ENCODE peak calls at places on chromosomes 11 and 22, in five cellular contexts. S is neural crest cell, N is lung, T is cardiac fibroblast, C is HFFc6. A is an unnamed sample.

GRCh38 chr11:11843233-11843632 is 1.5 kb downstream of the USP47 start:
- DNase-seq in S (no peak), N (no peak), T (peak), C (peak), A (no peak)

GRCh38 chr11:10305964-10306918 is 1.4 kb downstream of the ADM start:
- DNase-seq in S (peak), N (no peak), T (peak), C (no peak), A (peak)

GRCh38 chr11:133951484-133952198 is 5.1 kb downstream of the IGSF9B start:
- DNase-seq in S (no peak), N (no peak), T (peak), C (peak), A (peak)

GRCh38 chr11:117197516-117198456 is 1.4 kb upstream of the TAGLN start:
- DNase-seq in S (peak), N (no peak), T (peak), C (no peak), A (peak)

GRCh38 chr11:16976360-16976759 is 37.9 kb downstream of the PLEKHA7 start:
- DNase-seq in S (no peak), N (no peak), T (no peak), C (no peak), A (no peak)

GRCh38 chr11:47587733-47588326 is 1.4 kb downstream of the FAM180B start:
- DNase-seq in S (no peak), N (peak), T (no peak), C (no peak), A (no peak)

GRCh38 chr11:1199689-1200610 is 22.9 kb upstream of the MUC5B start:
- DNase-seq in S (no peak), N (no peak), T (no peak), C (no peak), A (peak)

GRCh38 chr11:116851631-116852030 is 14.2 kb upstream of the APOA1 start:
- DNase-seq in S (no peak), N (no peak), T (no peak), C (no peak), A (no peak)

GRCh38 chr11:112042161-112042960 is 17.2 kb downstream of the DLAT start:
- DNase-seq in S (no peak), N (no peak), T (peak), C (peak), A (no peak)

GRCh38 chr11:11078344-11078743 is 220.5 kb upstream of the ZBED5 start:
- DNase-seq in S (no peak), N (no peak), T (peak), C (peak), A (no peak)

GRCh38 chr22:48867891-48868290 is 959.8 kb downstream of the BRD1 start:
- DNase-seq in S (no peak), N (no peak), T (no peak), C (no peak), A (no peak)

GRCh38 chr11:12276356-12276755 is 101.0 kb upstream of the PARVA start:
- DNase-seq in S (no peak), N (no peak), T (no peak), C (no peak), A (no peak)

GRCh38 chr11:130677486-130678153 is 229.2 kb downstream of the ADAMTS15 start:
- DNase-seq in S (no peak), N (no peak), T (peak), C (peak), A (no peak)

GRCh38 chr11:65316979-65317786 is 2.5 kb downstream of the CDC42EP2 start:
- DNase-seq in S (no peak), N (peak), T (peak), C (peak), A (peak)

GRCh38 chr11:83007909-83008580 is 63.7 kb downstream of the RAB30 start:
- DNase-seq in S (peak), N (peak), T (no peak), C (no peak), A (no peak)

GRCh38 chr22:50205781-50206569 is 5.2 kb downstream of the SELENOO start:
- DNase-seq in S (no peak), N (no peak), T (no peak), C (no peak), A (no peak)

GRCh38 chr11:47433991-47434786 is 8.0 kb upstream of the PSMC3 start:
- DNase-seq in S (no peak), N (no peak), T (peak), C (peak), A (no peak)

GRCh38 chr11:79667377-79667776 is 226.5 kb upstream of the TENM4 start:
- DNase-seq in S (no peak), N (no peak), T (no peak), C (no peak), A (no peak)

GRCh38 chr11:62306227-62306626 is 7.4 kb upstream of the SCGB1D4 start:
- DNase-seq in S (no peak), N (no peak), T (no peak), C (no peak), A (no peak)

GRCh38 chr11:107198490-107199007 is 180.3 kb upstream of the GUCY1A2 start:
- DNase-seq in S (no peak), N (no peak), T (no peak), C (no peak), A (no peak)

GRCh38 chr11:58560842-58561241 is 14.8 kb downstream of the LPXN start:
- DNase-seq in S (no peak), N (no peak), T (no peak), C (no peak), A (no peak)

GRCh38 chr11:75476716-75477613 is 44.0 kb upstream of the KLHL35 start:
- DNase-seq in S (no peak), N (no peak), T (no peak), C (no peak), A (no peak)

GRCh38 chr22:39444937-39445465 is 11.8 kb upstream of the MGAT3 start:
- DNase-seq in S (no peak), N (no peak), T (no peak), C (no peak), A (no peak)

GRCh38 chr22:24051568-24051967 is 40.5 kb downstream of the CABIN1 start:
- DNase-seq in S (no peak), N (no peak), T (peak), C (no peak), A (no peak)

GRCh38 chr11:17129003-17129402 is 51.5 kb upstream of the RPS13 start:
- DNase-seq in S (no peak), N (no peak), T (peak), C (no peak), A (no peak)

GRCh38 chr11:69291459-69292110 is 2.4 kb upstream of the MYEOV start:
- DNase-seq in S (no peak), N (no peak), T (no peak), C (no peak), A (no peak)

GRCh38 chr11:69294621-69295078 is 695 bp downstream of the MYEOV start:
- DNase-seq in S (no peak), N (no peak), T (no peak), C (no peak), A (no peak)

GRCh38 chr11:69292221-69292648 is 1.7 kb upstream of the MYEOV start:
- DNase-seq in S (peak), N (no peak), T (peak), C (no peak), A (no peak)

GRCh38 chr11:69293819-69294505 is at the start of gene MYEOV:
- DNase-seq in S (no peak), N (peak), T (peak), C (no peak), A (no peak)

DNA sequence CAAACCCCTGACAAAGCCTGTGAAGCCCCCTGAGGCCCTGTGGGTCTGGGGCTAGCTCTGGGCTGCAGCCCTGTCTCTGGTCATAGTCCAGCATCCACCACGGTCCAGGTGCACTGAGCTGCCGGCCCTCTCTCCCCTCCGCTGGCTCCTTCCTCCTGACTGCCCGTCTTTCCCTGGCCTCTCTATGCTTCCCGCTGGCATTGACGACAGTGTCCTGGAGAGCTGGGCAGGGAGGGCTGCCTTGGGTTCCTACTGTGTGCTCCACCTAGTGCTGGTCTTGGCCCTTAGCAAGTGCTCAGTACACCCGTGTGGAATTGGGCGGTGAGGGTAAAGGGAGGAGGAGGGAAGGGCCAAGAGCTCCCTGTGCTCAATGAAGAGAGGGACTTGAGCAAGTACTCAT is 868 bp upstream of the MYEOV start:
- DNase-seq in S (no peak), N (peak), T (no peak), C (no peak), A (no peak)
- TF ChIP-seq CTCF in S (no peak), N (no peak), T (no peak), C (no peak), A (no peak)

DNA sequence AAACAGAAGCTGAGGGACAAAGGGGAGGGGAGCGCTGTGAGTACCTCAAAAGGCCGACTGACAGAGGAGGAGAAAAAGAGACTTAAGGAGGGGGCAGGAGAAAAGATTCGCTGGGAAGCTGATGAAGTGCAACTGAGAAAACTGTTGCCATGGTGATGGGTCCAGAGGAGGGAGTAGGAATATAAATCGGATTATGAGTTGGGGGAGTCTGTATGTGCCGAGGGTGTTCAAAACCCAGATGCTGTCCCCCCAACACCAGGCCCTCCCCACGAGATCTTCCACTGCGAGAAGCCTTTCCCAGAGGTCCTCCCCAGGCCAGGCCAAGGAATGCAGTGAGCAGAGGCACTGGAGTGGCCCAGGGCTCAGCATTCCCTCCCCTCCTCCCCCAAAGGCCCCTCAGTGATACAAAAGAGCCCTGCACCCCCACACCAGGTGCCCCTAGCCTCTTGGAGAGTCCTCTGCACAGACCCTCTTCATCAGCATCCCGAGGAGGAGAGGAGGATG is 13.7 kb upstream of the BCL9L start:
- DNase-seq in S (no peak), N (no peak), T (no peak), C (no peak), A (no peak)
- TF ChIP-seq CTCF in S (no peak), N (no peak), T (no peak), C (no peak), A (no peak)

GRCh38 chr11:113444469-113445122 is 30.6 kb downstream of the DRD2 start:
- DNase-seq in S (no peak), N (no peak), T (no peak), C (no peak), A (no peak)

GRCh38 chr11:113436672-113437252 is 38.4 kb downstream of the DRD2 start:
- DNase-seq in S (no peak), N (no peak), T (no peak), C (no peak), A (peak)

GRCh38 chr11:113446112-113446511 is 29.1 kb downstream of the DRD2 start:
- DNase-seq in S (no peak), N (no peak), T (peak), C (no peak), A (no peak)

GRCh38 chr11:113435190-113435968 is 39.8 kb downstream of the DRD2 start:
- DNase-seq in S (no peak), N (no peak), T (no peak), C (no peak), A (no peak)

GRCh38 chr11:113440816-113441215 is 34.4 kb downstream of the DRD2 start:
- DNase-seq in S (no peak), N (no peak), T (no peak), C (no peak), A (no peak)
- TF ChIP-seq CTCF in S (no peak), N (no peak), T (no peak), C (no peak), A (no peak)

DNA sequence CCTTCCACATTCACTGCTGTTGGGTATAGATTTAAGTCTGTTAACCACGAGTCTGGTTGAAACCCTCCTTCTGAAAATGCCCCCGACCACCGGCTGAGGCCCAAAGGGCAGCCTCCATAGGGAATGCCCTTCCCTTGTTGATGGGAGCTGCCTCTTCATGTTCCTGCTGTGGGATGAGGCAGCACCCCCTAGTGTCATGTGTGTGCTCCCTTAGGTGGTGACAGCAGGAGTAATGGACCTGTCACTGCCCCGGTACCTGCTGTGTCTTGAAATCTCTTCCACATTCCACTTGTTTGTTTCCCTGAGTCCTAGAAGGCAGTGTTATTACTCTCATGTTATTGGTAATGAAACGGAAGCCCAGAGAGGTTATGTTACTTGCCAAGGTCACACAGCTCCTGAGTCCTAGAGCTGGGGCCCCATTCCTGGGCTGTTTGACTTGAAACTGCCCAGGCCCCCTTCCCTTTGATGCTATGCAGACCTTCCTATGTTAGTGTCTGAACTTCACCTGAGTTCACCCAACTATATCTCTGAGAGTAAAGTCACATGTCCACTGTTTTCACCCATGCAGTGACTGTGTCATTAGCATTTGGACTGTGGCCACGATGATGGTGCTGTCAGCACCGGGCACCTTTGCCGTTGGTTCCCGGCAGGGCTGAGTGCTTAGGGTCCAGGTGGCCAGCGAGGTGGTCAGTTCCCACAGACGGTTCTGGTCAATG is 234.3 kb downstream of the TBC1D22A start:
- DNase-seq in S (no peak), N (no peak), T (peak), C (peak), A (no peak)
- TF ChIP-seq CTCF in S (no peak), N (no peak), T (peak), C (peak), A (no peak)

GRCh38 chr11:19307498-19307897 is 66.8 kb upstream of the E2F8 start:
- DNase-seq in S (no peak), N (no peak), T (no peak), C (no peak), A (no peak)
- TF ChIP-seq CTCF in S (no peak), N (no peak), T (no peak), C (no peak), A (no peak)